ENCODE peak calls at places on chromosomes 11 and 22, in nine cellular contexts. U is coronary artery, S is lower lobe of right lung, O is foreskin fibroblast, P is fibroblast of lung, F is astrocyte of the spinal cord, J is left ventricle myocardium inferior, Q is bronchial epithelial cell, W is GM12864. Z is an unnamed sample.

GRCh38 chr22:26671317-26672059 is 14.1 kb downstream of the MIAT start:
- DNase-seq in W (peak; percentile 74), P (no peak), S (peak; percentile 59), O (no peak), J (no peak), U (no peak), F (no peak), Q (peak; percentile 79), Z (no peak)

GRCh38 chr11:95187730-95188129 is 43.3 kb downstream of the SESN3 start:
- DNase-seq in P (no peak), F (no peak), O (no peak), Q (no peak), J (no peak), U (no peak), W (no peak), S (no peak), Z (no peak)

GRCh38 chr22:17922925-17923898 is 101.1 kb downstream of the MICAL3 start:
- DNase-seq in P (peak; percentile 95), Q (no peak), O (peak; percentile 81), W (no peak), U (no peak), F (peak; percentile 93), J (no peak), S (no peak), Z (peak; percentile 90)

GRCh38 chr11:73980001-73980960 is 2.4 kb downstream of the UCP2 start:
- DNase-seq in P (peak; percentile 17), W (peak; percentile 87), U (no peak), S (peak; percentile 77), Q (peak; percentile 49), O (peak; percentile 48), J (no peak), F (no peak), Z (no peak)

GRCh38 chr22:43726296-43726695 is 85.8 kb downstream of the EFCAB6 start:
- DNase-seq in J (no peak), U (no peak), S (no peak), F (no peak), P (peak; percentile 23), W (no peak), O (peak; percentile 23), Q (no peak), Z (peak; percentile 3)

GRCh38 chr11:70233034-70233433 is 29.9 kb downstream of the FADD start:
- DNase-seq in O (no peak), P (no peak), J (no peak), U (no peak), W (no peak), Q (no peak), F (no peak), S (no peak), Z (no peak)

GRCh38 chr11:104893876-104894275 is 4.4 kb downstream of the CASP12 start:
- DNase-seq in W (no peak), U (no peak), O (no peak), J (no peak), S (no peak), P (no peak), Q (no peak), F (no peak), Z (no peak)

GRCh38 chr11:105619556-105619955 is 9.7 kb downstream of the GRIA4 start:
- DNase-seq in P (no peak), W (no peak), S (no peak), F (no peak), Q (no peak), O (no peak), U (no peak), J (no peak), Z (no peak)

GRCh38 chr22:26550498-26551033 is 38.3 kb upstream of the TFIP11 start:
- DNase-seq in F (peak; percentile 94), J (peak; percentile 74), S (peak; percentile 75), W (no peak), Q (no peak), U (peak; percentile 81), P (peak; percentile 93), O (peak; percentile 84), Z (peak; percentile 96)

GRCh38 chr11:34609850-34610249 is 11.0 kb upstream of the EHF start:
- DNase-seq in O (no peak), J (no peak), F (no peak), U (no peak), P (no peak), W (no peak), S (no peak), Q (peak; percentile 96), Z (no peak)

GRCh38 chr11:57648791-57649735 is 649 bp downstream of the YPEL4 start:
- DNase-seq in W (no peak), S (no peak), P (no peak), U (no peak), F (no peak), O (peak; percentile 62), Q (no peak), J (no peak), Z (no peak)

GRCh38 chr11:6557761-6558674 is 45.4 kb downstream of the RRP8 start:
- DNase-seq in U (no peak), W (no peak), Q (no peak), P (no peak), S (no peak), J (peak; percentile 57), F (no peak), O (no peak), Z (no peak)

GRCh38 chr22:41315586-41315985 is 14.3 kb downstream of the ZC3H7B start:
- DNase-seq in O (no peak), Q (no peak), J (no peak), F (no peak), P (no peak), S (no peak), U (no peak), W (no peak), Z (no peak)

GRCh38 chr11:34558673-34559072 is 45.1 kb upstream of the ELF5 start:
- DNase-seq in W (no peak), S (no peak), U (no peak), P (no peak), O (peak; percentile 6), J (no peak), F (no peak), Q (peak; percentile 29), Z (no peak)

GRCh38 chr22:48663297-48663696 is 1164.4 kb downstream of the BRD1 start:
- DNase-seq in Q (no peak), W (no peak), F (no peak), U (no peak), S (no peak), O (no peak), J (no peak), P (no peak), Z (no peak)

GRCh38 chr11:76739798-76740197 is 43.4 kb upstream of the TSKU start:
- DNase-seq in F (no peak), U (no peak), Q (no peak), O (peak; percentile 19), P (no peak), W (no peak), S (no peak), J (no peak), Z (no peak)

GRCh38 chr11:17036666-17037658 is 22.7 kb upstream of the PLEKHA7 start:
- DNase-seq in J (no peak), U (no peak), S (no peak), F (no peak), O (no peak), P (no peak), W (no peak), Q (no peak), Z (no peak)

GRCh38 chr22:41092847-41093371 is 517 bp downstream of the EP300 start:
- DNase-seq in J (no peak), W (no peak), O (peak; percentile 36), S (peak; percentile 62), Q (peak; percentile 41), P (peak; percentile 43), F (peak; percentile 27), U (no peak), Z (no peak)

GRCh38 chr11:116231540-116231939 is 541.2 kb downstream of the BUD13 start:
- DNase-seq in O (no peak), F (no peak), P (no peak), Q (no peak), U (no peak), S (no peak), W (no peak), J (no peak), Z (no peak)

GRCh38 chr11:117509543-117509942 is 181.9 kb downstream of the CEP164 start:
- DNase-seq in W (no peak), F (no peak), O (no peak), Q (no peak), P (no peak), U (no peak), J (no peak), S (no peak), Z (no peak)
- TF ChIP-seq CTCF in W (no peak), F (no peak), O (no peak), Q (no peak), P (no peak), U (no peak), J (no peak), S (no peak), Z (no peak)

GRCh38 chr22:30861688-30862552 is 106.7 kb downstream of the MORC2 start:
- DNase-seq in J (no peak), F (no peak), Q (no peak), P (no peak), U (no peak), W (no peak), S (no peak), O (no peak), Z (no peak)
- H3K4me3 ChIP-seq in J (no peak overlapping the region), F (no peak overlapping the region), Q (no peak overlapping the region), P (no peak overlapping the region), U (no peak overlapping the region), W (no peak overlapping the region), S (no peak overlapping the region), O (no peak overlapping the region), Z (no peak overlapping the region)

DNA sequence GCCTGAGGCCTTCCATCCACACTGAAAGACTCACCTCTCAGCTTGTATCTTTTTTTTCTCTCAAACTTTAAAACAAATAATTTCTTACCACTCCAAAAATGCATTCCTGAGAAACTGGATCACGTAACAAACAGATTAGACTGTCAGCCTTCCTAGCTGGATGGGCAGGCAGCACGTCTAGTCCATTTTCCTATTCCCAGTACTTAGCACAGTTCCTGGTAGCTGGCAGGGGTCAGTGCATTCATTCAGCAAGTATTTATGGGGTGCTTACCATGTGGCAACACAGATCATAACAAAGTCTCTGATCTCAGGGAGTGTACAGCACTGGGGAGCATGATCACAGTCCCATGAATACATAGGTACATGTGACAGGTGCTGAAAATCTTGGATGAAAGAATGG is 89.6 kb downstream of the UBASH3B start:
- DNase-seq in W (no peak), Q (no peak), U (no peak), J (no peak), O (peak; percentile 57), P (no peak), F (no peak), S (no peak), Z (no peak)
- TF ChIP-seq CTCF in W (no peak), Q (no peak), U (no peak), J (no peak), O (no peak), P (no peak), F (no peak), S (no peak), Z (no peak)

DNA sequence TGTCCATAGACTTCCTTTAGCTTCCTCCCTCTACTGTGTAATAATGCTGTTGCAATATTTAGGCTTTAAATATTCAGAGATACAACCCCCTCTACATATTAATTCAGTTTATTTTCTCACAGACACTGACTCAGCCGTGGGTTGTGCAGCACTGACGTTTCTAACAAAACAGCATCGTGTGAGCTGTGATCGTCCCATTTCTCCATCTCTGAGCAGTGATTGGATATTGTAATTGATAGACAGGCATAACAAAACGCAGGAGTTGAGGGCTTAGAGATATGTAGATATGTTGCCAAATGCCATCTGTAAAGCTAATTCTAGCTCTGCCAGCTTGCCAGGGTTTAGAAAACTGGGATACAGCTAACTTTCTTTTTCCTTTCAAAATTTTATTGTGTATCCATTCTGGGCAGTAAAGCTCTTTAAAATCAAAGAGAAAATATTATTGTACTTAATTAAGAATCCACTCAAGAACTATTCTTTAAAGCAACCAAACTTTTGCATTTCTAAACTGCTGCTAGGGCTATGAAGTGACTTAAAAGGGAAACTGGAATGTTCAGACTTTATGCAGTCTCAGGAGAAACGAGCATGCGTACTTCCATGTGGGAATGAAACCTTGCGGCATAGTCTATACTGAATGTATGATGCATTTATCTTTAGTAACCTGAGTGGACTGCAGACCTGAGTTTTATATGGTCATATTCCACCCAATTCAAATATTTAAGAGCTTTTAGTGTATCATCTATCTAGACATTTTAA is 22.7 kb downstream of the BTBD10 start:
- DNase-seq in Q (peak; percentile 93), F (peak; percentile 93), P (peak; percentile 95), S (no peak), O (peak; percentile 93), J (no peak), U (no peak), W (no peak), Z (peak; percentile 85)
- H3K4me3 ChIP-seq in Q (no peak overlapping the region), F (peak overlapping the region; percentile 1), P (peak overlapping the region; percentile 49), S (peak overlapping the region; percentile 17), O (peak overlapping the region; percentile 54), J (peak overlapping the region; percentile 50), U (peak overlapping the region; percentile 58), W (no peak overlapping the region), Z (peak overlapping the region; percentile 18)